ENCODE peak calls at places on chromosomes 2 and 18, in five cellular contexts. U is psoas muscle, S is natural killer cell, G is Panc1, P is neural progenitor cell. I is an unnamed sample.

GRCh38 chr18:69978743-69979715 is 31.4 kb upstream of the CD226 start:
- DNase-seq in U (no peak), S (no peak), G (no peak), P (no peak), I (no peak)

GRCh38 chr2:43101751-43102150 is 124.7 kb downstream of the ZFP36L2 start:
- DNase-seq in U (no peak), S (no peak), G (no peak), P (no peak), I (no peak)

GRCh38 chr2:119407430-119408220 is 24.0 kb upstream of the TMEM37 start:
- DNase-seq in U (no peak), S (no peak), G (peak), P (peak), I (peak)

GRCh38 chr18:395481-396250 is 104.8 kb downstream of the COLEC12 start:
- DNase-seq in U (no peak), S (no peak), G (no peak), P (no peak), I (no peak)

GRCh38 chr2:191696001-191696400 is 18.1 kb downstream of the NABP1 start:
- DNase-seq in U (peak), S (no peak), G (no peak), P (no peak), I (no peak)

GRCh38 chr2:37973615-37974353 is 48.7 kb downstream of the RMDN2 start:
- DNase-seq in U (no peak), S (no peak), G (no peak), P (no peak), I (no peak)

GRCh38 chr18:35514752-35515459 is 17.1 kb upstream of the INO80C start:
- DNase-seq in U (no peak), S (no peak), G (no peak), P (no peak), I (no peak)

GRCh38 chr2:182941939-182942338 is 75.5 kb upstream of the FRZB start:
- DNase-seq in U (no peak), S (no peak), G (no peak), P (no peak), I (no peak)

GRCh38 chr18:26022585-26022984 is 67.8 kb downstream of the SS18 start:
- DNase-seq in U (no peak), S (no peak), G (no peak), P (peak), I (no peak)

GRCh38 chr2:226644342-226644957 is 155.2 kb downstream of the IRS1 start:
- DNase-seq in U (no peak), S (no peak), G (no peak), P (no peak), I (no peak)

GRCh38 chr2:38622210-38622609 is 19.5 kb upstream of the HNRNPLL start:
- DNase-seq in U (no peak), S (no peak), G (no peak), P (no peak), I (no peak)

GRCh38 chr18:59954241-59954640 is 54.4 kb downstream of the PMAIP1 start:
- DNase-seq in U (no peak), S (no peak), G (no peak), P (no peak), I (no peak)

GRCh38 chr2:235661136-235661535 is 167.3 kb downstream of the AGAP1 start:
- DNase-seq in U (no peak), S (no peak), G (no peak), P (no peak), I (no peak)

GRCh38 chr2:127098711-127099110 is 8.2 kb downstream of the BIN1 start:
- DNase-seq in U (no peak), S (no peak), G (no peak), P (no peak), I (no peak)

GRCh38 chr18:58362027-58362575 is 266.8 kb downstream of the ALPK2 start:
- DNase-seq in U (peak), S (no peak), G (no peak), P (no peak), I (no peak)

GRCh38 chr18:70176537-70176936 is 28.9 kb downstream of the RTTN start:
- DNase-seq in U (no peak), S (no peak), G (no peak), P (no peak), I (no peak)

GRCh38 chr2:134917958-134918517 is 584 bp upstream of the CCNT2 start:
- DNase-seq in U (peak), S (peak), G (peak), P (no peak), I (peak)

GRCh38 chr18:75132068-75132467 is 76.9 kb downstream of the PTGR3 start:
- DNase-seq in U (no peak), S (no peak), G (no peak), P (no peak), I (no peak)

GRCh38 chr18:41576643-41577042 is 378.4 kb upstream of the PIK3C3 start:
- DNase-seq in U (no peak), S (no peak), G (no peak), P (peak), I (no peak)

GRCh38 chr2:216590780-216591179 is 42.4 kb upstream of the IGFBP2 start:
- DNase-seq in U (no peak), S (no peak), G (no peak), P (no peak), I (no peak)

GRCh38 chr2:113273031-113273551 is 5.6 kb downstream of the PAX8 start:
- DNase-seq in U (no peak), S (no peak), G (no peak), P (peak), I (no peak)

GRCh38 chr18:22604390-22604985 is 186.8 kb upstream of the CTAGE1 start:
- DNase-seq in U (no peak), S (no peak), G (no peak), P (no peak), I (no peak)

GRCh38 chr2:235599596-235600338 is 105.9 kb downstream of the AGAP1 start:
- DNase-seq in U (no peak), S (no peak), G (no peak), P (no peak), I (no peak)

GRCh38 chr2:239775623-239776440 is 249.3 kb downstream of the NDUFA10 start:
- DNase-seq in U (no peak), S (no peak), G (no peak), P (no peak), I (no peak)

GRCh38 chr2:201313362-201313761 is 43.8 kb downstream of the FLACC1 start:
- DNase-seq in U (no peak), S (no peak), G (no peak), P (no peak), I (no peak)

GRCh38 chr2:189116984-189117383 is 62.6 kb downstream of the COL5A2 start:
- DNase-seq in U (no peak), S (no peak), G (no peak), P (no peak), I (no peak)

GRCh38 chr2:70946832-70947442 is 11.2 kb downstream of the ATP6V1B1 start:
- DNase-seq in U (no peak), S (peak), G (peak), P (peak), I (peak)

GRCh38 chr2:113064898-113065297 is 2.9 kb upstream of the IL1F10 start:
- DNase-seq in U (no peak), S (no peak), G (no peak), P (no peak), I (no peak)

GRCh38 chr2:158432117-158432516 is 24.4 kb downstream of the CCDC148 start:
- DNase-seq in U (no peak), S (no peak), G (no peak), P (no peak), I (no peak)

GRCh38 chr18:26545335-26545734 is 3.0 kb downstream of the KCTD1 start:
- DNase-seq in U (no peak), S (no peak), G (no peak), P (no peak), I (no peak)

GRCh38 chr2:238362611-238363010 is 42.3 kb downstream of the TRAF3IP1 start:
- DNase-seq in U (no peak), S (no peak), G (no peak), P (no peak), I (no peak)

GRCh38 chr2:7986431-7986830 is 695.4 kb upstream of the ID2 start:
- DNase-seq in U (no peak), S (no peak), G (no peak), P (no peak), I (no peak)

GRCh38 chr2:132915812-132916211 is 245.8 kb upstream of the LYPD1 start:
- DNase-seq in U (no peak), S (no peak), G (no peak), P (no peak), I (no peak)

GRCh38 chr2:114807666-114808065 is 365.2 kb downstream of the DPP10 start:
- DNase-seq in U (no peak), S (no peak), G (no peak), P (no peak), I (no peak)

GRCh38 chr2:133063792-133064191 is 393.8 kb upstream of the LYPD1 start:
- DNase-seq in U (no peak), S (no peak), G (no peak), P (peak), I (peak)

GRCh38 chr2:78992451-78992806 is 33.1 kb upstream of the REG3G start:
- DNase-seq in U (no peak), S (no peak), G (no peak), P (peak), I (peak)
- TF ChIP-seq CTCF in U (no peak), S (no peak), G (peak), P (peak), I (peak)

GRCh38 chr2:193584522-193584938 is 1389.8 kb upstream of the TMEFF2 start:
- DNase-seq in U (no peak), S (no peak), G (peak), P (peak), I (no peak)
- TF ChIP-seq CTCF in U (no peak), S (no peak), G (peak), P (peak), I (peak)

GRCh38 chr18:27599202-27599829 is 414.2 kb upstream of the CHST9 start:
- DNase-seq in U (peak), S (no peak), G (no peak), P (peak), I (peak)
- TF ChIP-seq CTCF in U (peak), S (no peak), G (peak), P (peak), I (peak)

GRCh38 chr2:17835511-17835910 is 19.3 kb downstream of the MSGN1 start:
- DNase-seq in U (no peak), S (no peak), G (no peak), P (no peak), I (no peak)
- TF ChIP-seq CTCF in U (no peak), S (no peak), G (no peak), P (no peak), I (no peak)

I was measured in progenitor cell of endocrine pancreas.